ENCODE peak calls at places on chromosomes 11 and 22, in eight cellular contexts. One of them, this sample, is unnamed.

GRCh38 chr22:44202261-44202789 is 21.6 kb downstream of the PARVG start:
- DNase-seq in body of pancreas: no peak
- DNase-seq in HL-60: no peak
- DNase-seq in PC-9: no peak
- DNase-seq in AG04450: peak
- DNase-seq in lower lobe of right lung: no peak
- DNase-seq in dorsolateral prefrontal cortex: peak
- DNase-seq in upper lobe of left lung: no peak
- DNase-seq in this sample: no peak

GRCh38 chr22:45919504-45920286 is 57.3 kb downstream of the WNT7B start:
- DNase-seq in body of pancreas: peak
- DNase-seq in upper lobe of left lung: peak
- DNase-seq in PC-9: peak
- DNase-seq in AG04450: no peak
- DNase-seq in lower lobe of right lung: peak
- DNase-seq in dorsolateral prefrontal cortex: no peak
- DNase-seq in HL-60: no peak
- DNase-seq in this sample: no peak

GRCh38 chr11:129750343-129751292 is 65.0 kb upstream of the TMEM45B start:
- DNase-seq in body of pancreas: peak
- DNase-seq in upper lobe of left lung: peak
- DNase-seq in lower lobe of right lung: peak
- DNase-seq in HL-60: peak
- DNase-seq in dorsolateral prefrontal cortex: peak
- DNase-seq in AG04450: peak
- DNase-seq in PC-9: peak
- DNase-seq in this sample: peak

GRCh38 chr11:15889972-15890371 is 466.4 kb downstream of the SOX6 start:
- DNase-seq in dorsolateral prefrontal cortex: no peak
- DNase-seq in PC-9: no peak
- DNase-seq in body of pancreas: no peak
- DNase-seq in AG04450: peak
- DNase-seq in upper lobe of left lung: no peak
- DNase-seq in HL-60: no peak
- DNase-seq in lower lobe of right lung: no peak
- DNase-seq in this sample: no peak

GRCh38 chr11:71309611-71310010 is 57.2 kb upstream of the SHANK2 start:
- DNase-seq in upper lobe of left lung: no peak
- DNase-seq in HL-60: no peak
- DNase-seq in lower lobe of right lung: no peak
- DNase-seq in PC-9: no peak
- DNase-seq in body of pancreas: no peak
- DNase-seq in AG04450: no peak
- DNase-seq in dorsolateral prefrontal cortex: no peak
- DNase-seq in this sample: peak

GRCh38 chr11:122319011-122319410 is 203.0 kb upstream of the BLID start:
- DNase-seq in body of pancreas: no peak
- DNase-seq in dorsolateral prefrontal cortex: no peak
- DNase-seq in HL-60: no peak
- DNase-seq in lower lobe of right lung: no peak
- DNase-seq in PC-9: no peak
- DNase-seq in AG04450: no peak
- DNase-seq in upper lobe of left lung: no peak
- DNase-seq in this sample: no peak

GRCh38 chr11:92758216-92758615 is 211.2 kb upstream of the MTNR1B start:
- DNase-seq in upper lobe of left lung: no peak
- DNase-seq in AG04450: no peak
- DNase-seq in dorsolateral prefrontal cortex: no peak
- DNase-seq in PC-9: no peak
- DNase-seq in HL-60: no peak
- DNase-seq in body of pancreas: no peak
- DNase-seq in lower lobe of right lung: no peak
- DNase-seq in this sample: no peak

GRCh38 chr11:126355926-126356897 is 726 bp downstream of the ST3GAL4 start:
- DNase-seq in dorsolateral prefrontal cortex: peak
- DNase-seq in lower lobe of right lung: peak
- DNase-seq in PC-9: no peak
- DNase-seq in AG04450: no peak
- DNase-seq in body of pancreas: no peak
- DNase-seq in HL-60: peak
- DNase-seq in upper lobe of left lung: peak
- DNase-seq in this sample: no peak

GRCh38 chr11:16605971-16606783 is 132.3 kb upstream of the C11orf58 start:
- DNase-seq in upper lobe of left lung: no peak
- DNase-seq in dorsolateral prefrontal cortex: peak
- DNase-seq in HL-60: peak
- DNase-seq in PC-9: peak
- DNase-seq in AG04450: peak
- DNase-seq in body of pancreas: peak
- DNase-seq in lower lobe of right lung: peak
- DNase-seq in this sample: peak

GRCh38 chr11:95156133-95156731 is 66.6 kb downstream of the ENDOD1 start:
- DNase-seq in AG04450: no peak
- DNase-seq in lower lobe of right lung: no peak
- DNase-seq in dorsolateral prefrontal cortex: no peak
- DNase-seq in upper lobe of left lung: no peak
- DNase-seq in PC-9: no peak
- DNase-seq in HL-60: no peak
- DNase-seq in body of pancreas: no peak
- DNase-seq in this sample: no peak

GRCh38 chr11:112525270-112525669 is 264.6 kb upstream of the PLET1 start:
- DNase-seq in upper lobe of left lung: no peak
- DNase-seq in dorsolateral prefrontal cortex: no peak
- DNase-seq in AG04450: no peak
- DNase-seq in body of pancreas: peak
- DNase-seq in lower lobe of right lung: peak
- DNase-seq in PC-9: no peak
- DNase-seq in HL-60: peak
- DNase-seq in this sample: no peak

GRCh38 chr11:102850973-102851745 is 7.8 kb upstream of the MMP3 start:
- DNase-seq in AG04450: peak
- DNase-seq in HL-60: no peak
- DNase-seq in lower lobe of right lung: no peak
- DNase-seq in body of pancreas: no peak
- DNase-seq in upper lobe of left lung: no peak
- DNase-seq in PC-9: no peak
- DNase-seq in dorsolateral prefrontal cortex: no peak
- DNase-seq in this sample: no peak

GRCh38 chr22:19176175-19176630 is 2.3 kb downstream of the SLC25A1 start:
- DNase-seq in lower lobe of right lung: no peak
- DNase-seq in body of pancreas: no peak
- DNase-seq in PC-9: no peak
- DNase-seq in HL-60: no peak
- DNase-seq in upper lobe of left lung: no peak
- DNase-seq in dorsolateral prefrontal cortex: no peak
- DNase-seq in AG04450: no peak
- DNase-seq in this sample: no peak

GRCh38 chr11:86919557-86920210 is 35.5 kb downstream of the FZD4 start:
- DNase-seq in AG04450: peak
- DNase-seq in dorsolateral prefrontal cortex: no peak
- DNase-seq in lower lobe of right lung: no peak
- DNase-seq in PC-9: peak
- DNase-seq in HL-60: no peak
- DNase-seq in upper lobe of left lung: no peak
- DNase-seq in body of pancreas: no peak
- DNase-seq in this sample: no peak

GRCh38 chr11:111347002-111347722 is 31.9 kb downstream of the POU2AF1 start:
- DNase-seq in lower lobe of right lung: no peak
- DNase-seq in PC-9: no peak
- DNase-seq in body of pancreas: no peak
- DNase-seq in dorsolateral prefrontal cortex: no peak
- DNase-seq in HL-60: no peak
- DNase-seq in AG04450: no peak
- DNase-seq in upper lobe of left lung: no peak
- DNase-seq in this sample: no peak

GRCh38 chr22:43007519-43008102 is 7.3 kb downstream of the PACSIN2 start:
- DNase-seq in HL-60: no peak
- DNase-seq in AG04450: no peak
- DNase-seq in lower lobe of right lung: peak
- DNase-seq in body of pancreas: peak
- DNase-seq in PC-9: no peak
- DNase-seq in upper lobe of left lung: no peak
- DNase-seq in dorsolateral prefrontal cortex: no peak
- DNase-seq in this sample: no peak

GRCh38 chr22:41367039-41367679 is 14.6 kb upstream of the TEF start:
- DNase-seq in dorsolateral prefrontal cortex: peak
- DNase-seq in upper lobe of left lung: peak
- DNase-seq in body of pancreas: peak
- DNase-seq in lower lobe of right lung: peak
- DNase-seq in PC-9: peak
- DNase-seq in HL-60: peak
- DNase-seq in AG04450: peak
- DNase-seq in this sample: peak

GRCh38 chr11:65528819-65529350 is 4.0 kb downstream of the SCYL1 start:
- DNase-seq in dorsolateral prefrontal cortex: no peak
- DNase-seq in AG04450: no peak
- DNase-seq in lower lobe of right lung: no peak
- DNase-seq in HL-60: no peak
- DNase-seq in PC-9: no peak
- DNase-seq in body of pancreas: no peak
- DNase-seq in upper lobe of left lung: no peak
- DNase-seq in this sample: no peak

GRCh38 chr11:4068962-4069361 is 25.6 kb upstream of the RRM1 start:
- DNase-seq in body of pancreas: no peak
- DNase-seq in AG04450: no peak
- DNase-seq in PC-9: no peak
- DNase-seq in upper lobe of left lung: no peak
- DNase-seq in lower lobe of right lung: no peak
- DNase-seq in HL-60: no peak
- DNase-seq in dorsolateral prefrontal cortex: no peak
- DNase-seq in this sample: no peak

GRCh38 chr11:45665206-45665932 is at the start of gene CHST1:
- DNase-seq in body of pancreas: peak
- DNase-seq in AG04450: no peak
- DNase-seq in PC-9: peak
- DNase-seq in lower lobe of right lung: no peak
- DNase-seq in dorsolateral prefrontal cortex: peak
- DNase-seq in HL-60: peak
- DNase-seq in upper lobe of left lung: peak
- DNase-seq in this sample: no peak

GRCh38 chr11:19430346-19431058 is 189.8 kb upstream of the E2F8 start:
- DNase-seq in body of pancreas: peak
- DNase-seq in AG04450: no peak
- DNase-seq in upper lobe of left lung: no peak
- DNase-seq in PC-9: no peak
- DNase-seq in dorsolateral prefrontal cortex: no peak
- DNase-seq in lower lobe of right lung: no peak
- DNase-seq in HL-60: no peak
- DNase-seq in this sample: no peak

GRCh38 chr22:47854226-47854625 is 1091.8 kb downstream of the TBC1D22A start:
- DNase-seq in body of pancreas: no peak
- DNase-seq in upper lobe of left lung: no peak
- DNase-seq in PC-9: no peak
- DNase-seq in AG04450: no peak
- DNase-seq in lower lobe of right lung: no peak
- DNase-seq in dorsolateral prefrontal cortex: no peak
- DNase-seq in HL-60: no peak
- DNase-seq in this sample: no peak

GRCh38 chr11:129090056-129090455 is 102.1 kb downstream of the ARHGAP32 start:
- DNase-seq in AG04450: peak
- DNase-seq in upper lobe of left lung: no peak
- DNase-seq in PC-9: no peak
- DNase-seq in body of pancreas: no peak
- DNase-seq in HL-60: no peak
- DNase-seq in dorsolateral prefrontal cortex: no peak
- DNase-seq in lower lobe of right lung: no peak
- DNase-seq in this sample: no peak

DNA sequence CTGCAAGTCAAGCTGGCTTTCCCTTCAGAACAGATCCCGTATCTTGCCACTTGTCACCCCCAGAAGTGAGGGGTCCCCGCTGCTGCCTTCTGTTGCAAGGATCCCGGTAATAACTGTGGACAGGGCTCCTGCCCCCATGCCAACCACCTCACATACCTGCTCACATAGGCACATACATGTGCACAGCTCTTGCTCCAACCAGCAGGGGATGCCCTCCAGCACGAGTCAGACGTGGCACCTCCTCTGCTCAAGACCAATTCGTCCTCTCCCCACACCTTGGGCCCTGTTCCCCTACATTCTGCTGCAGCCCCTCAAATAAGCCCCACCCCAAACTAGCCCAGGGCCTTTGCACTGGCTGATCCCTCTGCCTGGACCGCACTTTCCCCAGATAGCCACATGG is 163.3 kb downstream of the CRYBB2 start:
- DNase-seq in lower lobe of right lung: no peak
- DNase-seq in HL-60: no peak
- DNase-seq in AG04450: no peak
- DNase-seq in upper lobe of left lung: no peak
- DNase-seq in dorsolateral prefrontal cortex: no peak
- DNase-seq in body of pancreas: no peak
- DNase-seq in PC-9: no peak
- DNase-seq in this sample: no peak
- TF ChIP-seq CTCF in lower lobe of right lung: no peak
- TF ChIP-seq CTCF in HL-60: peak
- TF ChIP-seq CTCF in AG04450: peak
- TF ChIP-seq CTCF in upper lobe of left lung: no peak
- TF ChIP-seq CTCF in dorsolateral prefrontal cortex: no peak
- TF ChIP-seq CTCF in body of pancreas: no peak
- TF ChIP-seq CTCF in PC-9: no peak
- TF ChIP-seq CTCF in this sample: no peak

DNA sequence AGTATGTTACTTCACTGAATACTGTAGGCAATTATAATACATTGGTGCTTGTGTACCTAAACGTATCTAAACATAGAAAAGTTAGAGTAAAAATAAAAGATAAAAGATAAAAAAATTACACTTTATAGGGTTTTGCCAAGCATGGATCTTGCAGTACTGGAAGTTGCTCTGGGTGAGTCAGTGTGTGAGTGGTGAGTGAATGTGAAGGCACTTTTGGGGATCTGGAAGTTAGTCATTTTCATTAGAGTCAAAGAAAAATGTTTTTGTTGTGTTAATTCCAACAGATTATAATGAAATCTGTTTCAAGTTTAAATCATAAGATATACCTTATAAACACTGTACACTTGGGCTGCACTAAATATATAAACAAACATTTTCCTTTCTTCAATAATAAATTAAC is 3.3 kb downstream of the SLC22A25 start:
- DNase-seq in AG04450: no peak
- DNase-seq in lower lobe of right lung: no peak
- DNase-seq in upper lobe of left lung: no peak
- DNase-seq in body of pancreas: no peak
- DNase-seq in dorsolateral prefrontal cortex: no peak
- DNase-seq in HL-60: no peak
- DNase-seq in PC-9: no peak
- DNase-seq in this sample: no peak
- TF ChIP-seq CTCF in AG04450: no peak
- TF ChIP-seq CTCF in lower lobe of right lung: no peak
- TF ChIP-seq CTCF in upper lobe of left lung: no peak
- TF ChIP-seq CTCF in body of pancreas: no peak
- TF ChIP-seq CTCF in dorsolateral prefrontal cortex: no peak
- TF ChIP-seq CTCF in HL-60: no peak
- TF ChIP-seq CTCF in PC-9: no peak
- TF ChIP-seq CTCF in this sample: no peak

GRCh38 chr11:34417203-34417602 is 21.5 kb upstream of the CAT start:
- DNase-seq in body of pancreas: no peak
- DNase-seq in AG04450: no peak
- DNase-seq in upper lobe of left lung: no peak
- DNase-seq in lower lobe of right lung: no peak
- DNase-seq in dorsolateral prefrontal cortex: no peak
- DNase-seq in HL-60: no peak
- DNase-seq in PC-9: no peak
- DNase-seq in this sample: no peak
- TF ChIP-seq CTCF in body of pancreas: no peak
- TF ChIP-seq CTCF in AG04450: peak
- TF ChIP-seq CTCF in upper lobe of left lung: no peak
- TF ChIP-seq CTCF in lower lobe of right lung: no peak
- TF ChIP-seq CTCF in dorsolateral prefrontal cortex: no peak
- TF ChIP-seq CTCF in HL-60: no peak
- TF ChIP-seq CTCF in PC-9: no peak
- TF ChIP-seq CTCF in this sample: peak

GRCh38 chr11:81237139-81237538 is 1496.5 kb downstream of the FAM181B start:
- DNase-seq in lower lobe of right lung: no peak
- DNase-seq in upper lobe of left lung: no peak
- DNase-seq in body of pancreas: no peak
- DNase-seq in dorsolateral prefrontal cortex: no peak
- DNase-seq in AG04450: no peak
- DNase-seq in HL-60: peak
- DNase-seq in PC-9: peak
- DNase-seq in this sample: no peak
- TF ChIP-seq CTCF in lower lobe of right lung: peak
- TF ChIP-seq CTCF in upper lobe of left lung: peak
- TF ChIP-seq CTCF in body of pancreas: peak
- TF ChIP-seq CTCF in dorsolateral prefrontal cortex: peak
- TF ChIP-seq CTCF in AG04450: peak
- TF ChIP-seq CTCF in HL-60: no peak
- TF ChIP-seq CTCF in PC-9: peak
- TF ChIP-seq CTCF in this sample: peak